ENCODE peak calls at places on chromosomes 12 and 14, in eight cellular contexts. P is NCI-H524; E is T-helper 1 cell; L is T follicular helper cell; M is activated CD8-positive, alpha-beta memory T cell treated with anti-CD3 and anti-CD28 coated beads for 1 hour; W is LoVo; A is activated naive CD4-positive, alpha-beta T cell treated with anti-CD3 and anti-CD28 coated beads, Interleukin-2, amount 50 U/mL, for 16 hours; V is GM12865. X is an unnamed sample.

GRCh38 chr14:62956413-62956812 is 88.8 kb downstream of the KCNH5 start:
- DNase-seq in P (no peak), E (no peak), L (no peak), M (no peak), W (no peak), A (no peak), V (no peak), X (no peak)

GRCh38 chr14:71380271-71380670 is 473.0 kb downstream of the PCNX1 start:
- DNase-seq in P (no peak), E (no peak), L (no peak), M (no peak), W (no peak), A (no peak), V (no peak), X (no peak)

GRCh38 chr12:29208060-29208459 is 59.0 kb downstream of the FAR2 start:
- DNase-seq in P (no peak), E (no peak), L (no peak), M (no peak), W (no peak), A (no peak), V (peak; percentile 3), X (peak; percentile 20)

GRCh38 chr14:87840906-87841305 is 152.1 kb downstream of the GALC start:
- DNase-seq in P (no peak), E (no peak), L (no peak), M (no peak), W (no peak), A (no peak), V (no peak), X (no peak)

GRCh38 chr12:47082963-47083621 is 3.3 kb upstream of the AMIGO2 start:
- DNase-seq in P (no peak), E (no peak), L (no peak), M (no peak), W (peak; percentile 82), A (no peak), V (no peak), X (no peak)

GRCh38 chr12:76554411-76555225 is 5.0 kb downstream of the OSBPL8 start:
- DNase-seq in P (no peak), E (no peak), L (no peak), M (no peak), W (no peak), A (no peak), V (no peak), X (no peak)

GRCh38 chr14:90444077-90444696 is 47.4 kb downstream of the CALM1 start:
- DNase-seq in P (no peak), E (no peak), L (no peak), M (no peak), W (no peak), A (no peak), V (no peak), X (no peak)

GRCh38 chr14:83463500-83464098 is 1929.9 kb upstream of the SEL1L start:
- DNase-seq in P (peak; percentile 73), E (no peak), L (no peak), M (no peak), W (peak; percentile 3), A (no peak), V (peak; percentile 18), X (no peak)

GRCh38 chr12:78209851-78210493 is 379.3 kb downstream of the NAV3 start:
- DNase-seq in P (peak; percentile 88), E (no peak), L (no peak), M (no peak), W (no peak), A (no peak), V (no peak), X (no peak)

GRCh38 chr12:67501362-67501761 is 147.2 kb upstream of the DYRK2 start:
- DNase-seq in P (no peak), E (no peak), L (no peak), M (no peak), W (peak; percentile 61), A (no peak), V (no peak), X (no peak)

GRCh38 chr14:55698051-55698450 is 118.0 kb downstream of the KTN1 start:
- DNase-seq in P (peak; percentile 60), E (no peak), L (no peak), M (no peak), W (peak; percentile 34), A (no peak), V (no peak), X (no peak)

GRCh38 chr12:57605308-57606015 is 838 bp downstream of the DTX3 start:
- DNase-seq in P (no peak), E (no peak), L (no peak), M (no peak), W (no peak), A (no peak), V (no peak), X (no peak)

GRCh38 chr14:101410126-101410525 is 151.2 kb upstream of the DIO3 start:
- DNase-seq in P (no peak), E (no peak), L (no peak), M (no peak), W (no peak), A (no peak), V (no peak), X (no peak)

GRCh38 chr14:92863281-92863680 is 59.7 kb upstream of the CHGA start:
- DNase-seq in P (peak; percentile 62), E (no peak), L (no peak), M (no peak), W (no peak), A (no peak), V (no peak), X (no peak)

GRCh38 chr14:75911883-75912282 is 69.9 kb downstream of the TGFB3 start:
- DNase-seq in P (no peak), E (no peak), L (no peak), M (no peak), W (no peak), A (no peak), V (no peak), X (no peak)

GRCh38 chr12:54029529-54030441 is 1.5 kb downstream of the HOXC6 start:
- DNase-seq in P (no peak), E (no peak), L (no peak), M (no peak), W (no peak), A (no peak), V (no peak), X (no peak)

GRCh38 chr12:60168441-60168840 is 572.6 kb downstream of the SLC16A7 start:
- DNase-seq in P (no peak), E (no peak), L (no peak), M (no peak), W (no peak), A (no peak), V (no peak), X (no peak)

GRCh38 chr12:42607584-42607984 is 18.0 kb upstream of the PRICKLE1 start:
- DNase-seq in P (no peak), E (no peak), L (no peak), M (no peak), W (no peak), A (no peak), V (peak; percentile 3), X (no peak)

GRCh38 chr14:30389134-30389900 is 169.6 kb upstream of the G2E3 start:
- DNase-seq in P (no peak), E (no peak), L (no peak), M (no peak), W (no peak), A (no peak), V (no peak), X (no peak)

GRCh38 chr12:49231881-49232650 is 32.8 kb upstream of the TUBA1C start:
- DNase-seq in P (peak; percentile 82), E (no peak), L (no peak), M (no peak), W (no peak), A (no peak), V (no peak), X (no peak)